ENCODE peak calls at places on chromosomes 4 and X, in five cellular contexts. One of them, this sample, is unnamed.

GRCh38 chr4:71147261-71147660 is 153.8 kb downstream of the DCK start:
- DNase-seq in esophagus squamous epithelium: no peak
- DNase-seq in tibial nerve: no peak
- DNase-seq in uterus: no peak
- DNase-seq in breast epithelium: no peak
- DNase-seq in this sample: no peak

GRCh38 chr4:151325320-151326246 is at the start of gene SH3D19:
- DNase-seq in esophagus squamous epithelium: no peak
- DNase-seq in breast epithelium: peak; percentile 69
- DNase-seq in uterus: peak; percentile 77
- DNase-seq in tibial nerve: peak; percentile 55
- DNase-seq in this sample: peak; percentile 49

GRCh38 chr4:73777612-73778011 is 37.2 kb downstream of the CXCL8 start:
- DNase-seq in tibial nerve: no peak
- DNase-seq in uterus: no peak
- DNase-seq in esophagus squamous epithelium: no peak
- DNase-seq in breast epithelium: no peak
- DNase-seq in this sample: no peak

GRCh38 chrX:100643943-100644587 is at the start of gene SRPX2:
- DNase-seq in esophagus squamous epithelium: no peak
- DNase-seq in uterus: peak; percentile 74
- DNase-seq in breast epithelium: peak; percentile 32
- DNase-seq in tibial nerve: peak; percentile 60
- DNase-seq in this sample: peak; percentile 33

GRCh38 chrX:43974076-43974475 is 886 bp upstream of the NDP start:
- DNase-seq in tibial nerve: no peak
- DNase-seq in esophagus squamous epithelium: no peak
- DNase-seq in breast epithelium: no peak
- DNase-seq in uterus: no peak
- DNase-seq in this sample: no peak

GRCh38 chr4:152265149-152265621 is 270.7 kb downstream of the FBXW7 start:
- DNase-seq in esophagus squamous epithelium: no peak
- DNase-seq in uterus: no peak
- DNase-seq in tibial nerve: no peak
- DNase-seq in breast epithelium: no peak
- DNase-seq in this sample: peak; percentile 20

GRCh38 chrX:47515941-47516649 is 33.1 kb upstream of the ZNF41 start:
- DNase-seq in esophagus squamous epithelium: no peak
- DNase-seq in uterus: no peak
- DNase-seq in breast epithelium: no peak
- DNase-seq in tibial nerve: no peak
- DNase-seq in this sample: no peak

GRCh38 chr4:11634283-11634682 is 205.6 kb upstream of the HS3ST1 start:
- DNase-seq in tibial nerve: no peak
- DNase-seq in esophagus squamous epithelium: no peak
- DNase-seq in breast epithelium: no peak
- DNase-seq in uterus: no peak
- DNase-seq in this sample: no peak

GRCh38 chrX:9888953-9889470 is 78.1 kb upstream of the CLDN34 start:
- DNase-seq in breast epithelium: no peak
- DNase-seq in tibial nerve: no peak
- DNase-seq in uterus: no peak
- DNase-seq in esophagus squamous epithelium: no peak
- DNase-seq in this sample: no peak

DNA sequence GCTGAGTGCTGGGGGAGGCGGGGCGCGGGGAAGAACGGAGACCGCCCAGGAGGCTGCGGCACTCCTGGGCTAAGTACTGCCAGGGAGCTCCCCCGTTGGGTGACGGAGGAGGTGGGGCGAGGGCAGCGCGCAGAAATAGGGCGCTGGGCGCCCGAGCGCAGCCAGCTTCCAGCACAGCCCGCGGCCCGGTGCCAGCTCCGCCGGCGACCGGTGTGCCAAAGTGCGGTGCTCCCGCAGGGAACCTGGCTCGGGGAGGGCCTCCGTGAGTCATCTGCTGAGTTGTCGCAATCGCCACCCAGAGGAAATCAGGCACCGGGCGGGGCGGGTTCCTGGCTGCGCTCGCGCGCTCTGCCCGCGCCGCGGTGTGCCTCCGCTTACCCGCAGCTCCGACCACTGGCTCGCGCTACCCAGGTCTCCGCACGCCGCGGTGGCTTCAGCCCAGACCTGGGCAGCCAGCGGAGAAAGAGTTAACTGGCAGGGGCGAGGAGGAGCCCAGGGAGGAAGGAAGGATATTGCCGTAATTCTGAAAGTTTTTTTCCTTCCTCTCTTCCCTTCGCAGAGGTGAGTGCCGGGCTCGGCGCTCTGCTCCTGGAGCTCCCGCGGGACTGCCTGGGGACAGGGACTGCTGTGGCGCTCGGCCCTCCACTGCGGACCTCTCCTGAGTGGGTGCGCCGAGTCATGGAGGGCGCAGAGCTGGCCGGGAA is at the start of gene GPAT3:
- DNase-seq in uterus: peak; percentile 75
- DNase-seq in tibial nerve: peak; percentile 62
- DNase-seq in breast epithelium: peak; percentile 75
- DNase-seq in esophagus squamous epithelium: no peak
- DNase-seq in this sample: peak; percentile 54
- TF ChIP-seq POLR2A in uterus: peak; percentile 33
- TF ChIP-seq POLR2A in tibial nerve: no peak
- TF ChIP-seq POLR2A in breast epithelium: no peak
- TF ChIP-seq POLR2A in esophagus squamous epithelium: no peak
- TF ChIP-seq POLR2A in this sample: no peak

DNA sequence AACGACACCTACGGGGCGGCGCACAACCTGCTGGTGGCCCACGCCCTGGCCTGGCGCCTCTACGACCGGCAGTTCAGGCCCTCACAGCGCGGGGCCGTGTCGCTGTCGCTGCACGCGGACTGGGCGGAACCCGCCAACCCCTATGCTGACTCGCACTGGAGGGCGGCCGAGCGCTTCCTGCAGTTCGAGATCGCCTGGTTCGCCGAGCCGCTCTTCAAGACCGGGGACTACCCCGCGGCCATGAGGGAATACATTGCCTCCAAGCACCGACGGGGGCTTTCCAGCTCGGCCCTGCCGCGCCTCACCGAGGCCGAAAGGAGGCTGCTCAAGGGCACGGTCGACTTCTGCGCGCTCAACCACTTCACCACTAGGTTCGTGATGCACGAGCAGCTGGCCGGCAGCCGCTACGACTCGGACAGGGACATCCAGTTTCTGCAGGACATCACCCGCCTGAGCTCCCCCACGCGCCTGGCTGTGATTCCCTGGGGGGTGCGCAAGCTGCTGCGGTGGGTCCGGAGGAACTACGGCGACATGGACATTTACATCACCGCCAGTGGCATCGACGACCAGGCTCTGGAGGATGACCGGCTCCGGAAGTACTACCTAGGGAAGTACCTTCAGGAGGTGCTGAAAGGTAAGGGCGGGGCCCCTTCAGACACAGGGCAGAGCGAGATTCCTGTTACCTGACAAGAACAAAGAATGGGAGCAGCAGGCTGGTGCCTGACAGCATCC is 11.7 kb downstream of the RPL9 start:
- DNase-seq in uterus: peak; percentile 25
- DNase-seq in breast epithelium: peak; percentile 29
- DNase-seq in tibial nerve: no peak
- DNase-seq in esophagus squamous epithelium: peak; percentile 16
- DNase-seq in this sample: no peak
- TF ChIP-seq POLR2A in uterus: no peak
- TF ChIP-seq POLR2A in breast epithelium: no peak
- TF ChIP-seq POLR2A in tibial nerve: no peak
- TF ChIP-seq POLR2A in esophagus squamous epithelium: no peak
- TF ChIP-seq POLR2A in this sample: no peak

GRCh38 chr4:155376387-155377268 is at the start of gene MAP9:
- DNase-seq in breast epithelium: peak; percentile 82
- DNase-seq in esophagus squamous epithelium: peak; percentile 55
- DNase-seq in uterus: peak; percentile 84
- DNase-seq in tibial nerve: peak; percentile 75
- DNase-seq in this sample: peak; percentile 68
- TF ChIP-seq POLR2A in breast epithelium: no peak
- TF ChIP-seq POLR2A in esophagus squamous epithelium: no peak
- TF ChIP-seq POLR2A in uterus: peak; percentile 13
- TF ChIP-seq POLR2A in tibial nerve: no peak
- TF ChIP-seq POLR2A in this sample: peak; percentile 51

DNA sequence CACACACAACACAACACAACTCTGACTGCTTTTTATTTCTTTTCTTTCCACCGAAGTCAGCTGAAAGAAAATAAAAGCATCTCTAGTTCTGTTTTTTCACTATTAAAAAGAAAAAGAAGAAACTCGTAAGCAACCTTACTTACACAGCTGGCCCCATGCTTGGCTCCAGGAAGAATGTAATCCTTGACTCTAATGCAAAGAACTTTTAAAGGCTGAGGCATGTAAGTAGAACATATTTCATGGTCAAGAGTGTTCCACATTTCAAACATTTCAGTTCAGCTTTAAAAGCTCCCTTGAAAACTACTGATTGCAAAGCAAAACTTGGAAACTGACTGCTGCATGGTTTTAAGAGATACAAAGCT is 648 bp downstream of the GASK1B start:
- DNase-seq in esophagus squamous epithelium: no peak
- DNase-seq in tibial nerve: no peak
- DNase-seq in uterus: no peak
- DNase-seq in breast epithelium: no peak
- DNase-seq in this sample: no peak
- TF ChIP-seq POLR2A in esophagus squamous epithelium: no peak
- TF ChIP-seq POLR2A in tibial nerve: no peak
- TF ChIP-seq POLR2A in uterus: no peak
- TF ChIP-seq POLR2A in breast epithelium: no peak
- TF ChIP-seq POLR2A in this sample: no peak

DNA sequence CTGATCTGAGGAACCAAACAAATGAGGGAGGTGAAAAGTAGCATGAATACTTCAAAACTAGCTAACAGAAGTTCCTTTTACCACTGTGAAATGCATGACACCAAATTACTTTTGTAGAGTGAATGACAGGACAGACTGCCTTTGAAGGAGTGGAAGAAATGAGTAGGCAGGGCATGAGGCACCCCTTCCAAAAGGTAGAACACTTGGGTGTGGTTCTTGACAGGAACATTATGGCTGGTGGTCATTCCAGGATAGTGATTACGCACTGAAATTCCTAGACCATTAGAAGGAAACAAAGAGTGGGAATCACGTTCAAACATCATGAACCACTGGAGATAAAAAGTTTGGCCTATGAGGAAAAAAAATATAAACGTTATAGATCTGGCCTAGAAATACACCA is 4.9 kb downstream of the HUWE1 start:
- DNase-seq in uterus: no peak
- DNase-seq in esophagus squamous epithelium: no peak
- DNase-seq in breast epithelium: no peak
- DNase-seq in tibial nerve: no peak
- DNase-seq in this sample: no peak
- TF ChIP-seq POLR2A in uterus: no peak
- TF ChIP-seq POLR2A in esophagus squamous epithelium: no peak
- TF ChIP-seq POLR2A in breast epithelium: no peak
- TF ChIP-seq POLR2A in tibial nerve: no peak
- TF ChIP-seq POLR2A in this sample: no peak

DNA sequence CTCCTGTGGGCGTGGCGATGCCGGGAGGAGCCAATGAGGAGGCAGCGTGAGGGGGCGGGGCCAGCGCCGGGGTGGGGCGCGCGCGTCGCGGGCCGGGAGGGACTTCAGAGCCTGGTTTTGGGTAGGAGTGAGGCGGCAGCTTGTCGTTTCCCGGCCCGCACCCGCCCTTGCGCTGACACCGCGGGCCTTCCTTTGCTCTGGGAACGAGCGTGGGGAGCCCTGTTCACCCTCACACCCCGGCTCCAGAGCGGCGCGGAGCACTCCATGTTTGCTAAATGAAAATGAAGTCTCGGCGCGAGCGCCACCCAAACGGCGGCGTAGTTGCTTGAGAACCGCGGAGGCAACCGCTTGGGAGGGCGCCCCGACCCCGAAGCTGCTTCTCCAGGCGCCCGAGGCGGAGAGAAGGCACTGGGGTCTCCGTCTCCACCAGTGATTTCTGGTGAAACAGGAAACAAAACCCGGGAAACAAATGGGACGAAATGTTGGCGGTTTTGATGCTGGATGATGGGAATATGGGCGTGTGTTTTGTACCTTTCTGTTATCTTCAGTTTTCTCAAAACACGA is 497 bp upstream of the GRPEL1 start:
- DNase-seq in tibial nerve: no peak
- DNase-seq in uterus: no peak
- DNase-seq in esophagus squamous epithelium: no peak
- DNase-seq in breast epithelium: no peak
- DNase-seq in this sample: no peak
- TF ChIP-seq POLR2A in tibial nerve: no peak
- TF ChIP-seq POLR2A in uterus: peak; percentile 74
- TF ChIP-seq POLR2A in esophagus squamous epithelium: no peak
- TF ChIP-seq POLR2A in breast epithelium: no peak
- TF ChIP-seq POLR2A in this sample: peak; percentile 80

GRCh38 chrX:57289089-57289488 is 2.6 kb downstream of the FAAH2 start:
- DNase-seq in esophagus squamous epithelium: no peak
- DNase-seq in uterus: no peak
- DNase-seq in breast epithelium: no peak
- DNase-seq in tibial nerve: no peak
- DNase-seq in this sample: no peak

GRCh38 chrX:57285001-57285400 is 1.5 kb upstream of the FAAH2 start:
- DNase-seq in uterus: no peak
- DNase-seq in esophagus squamous epithelium: no peak
- DNase-seq in tibial nerve: no peak
- DNase-seq in breast epithelium: no peak
- DNase-seq in this sample: no peak

GRCh38 chrX:57282568-57282967 is 3.9 kb upstream of the FAAH2 start:
- DNase-seq in esophagus squamous epithelium: no peak
- DNase-seq in tibial nerve: no peak
- DNase-seq in uterus: no peak
- DNase-seq in breast epithelium: no peak
- DNase-seq in this sample: no peak

DNA sequence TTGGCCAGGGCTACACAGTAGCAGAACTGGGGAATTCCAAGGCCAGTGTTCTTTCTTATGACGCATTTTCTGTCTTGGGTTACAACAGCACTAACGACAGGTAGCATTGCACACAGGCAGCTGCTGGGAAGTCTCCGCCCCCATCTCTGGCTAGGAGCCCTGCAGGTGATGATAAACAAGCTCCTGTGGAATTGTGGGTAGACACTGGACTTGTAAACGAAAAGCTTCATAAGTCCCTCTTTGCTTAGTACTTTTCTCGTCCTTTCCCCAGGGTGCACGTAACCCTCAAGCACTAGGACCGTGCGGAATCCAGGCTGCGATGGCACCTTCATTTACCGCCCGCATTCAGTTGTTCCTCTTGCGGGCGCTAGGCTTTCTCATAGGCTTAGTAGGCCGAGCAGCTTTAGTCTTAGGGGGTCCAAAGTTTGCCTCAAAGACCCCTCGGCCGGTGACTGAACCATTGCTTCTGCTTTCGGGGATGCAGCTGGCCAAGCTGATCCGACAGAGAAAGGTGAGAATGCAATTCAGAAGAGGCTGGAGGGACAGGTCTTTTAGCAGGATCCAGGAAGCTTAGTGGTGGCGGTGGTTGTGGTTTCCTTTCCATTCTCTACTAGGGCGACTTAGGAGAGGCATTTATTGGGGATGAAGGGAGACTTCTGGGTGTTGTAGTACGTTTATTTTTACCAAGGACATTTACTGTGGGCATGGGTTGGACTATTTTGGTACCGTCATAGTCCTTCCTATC is at the start of gene FAAH2:
- DNase-seq in esophagus squamous epithelium: no peak
- DNase-seq in tibial nerve: no peak
- DNase-seq in breast epithelium: peak; percentile 73
- DNase-seq in uterus: no peak
- DNase-seq in this sample: no peak
- TF ChIP-seq POLR2A in esophagus squamous epithelium: no peak
- TF ChIP-seq POLR2A in tibial nerve: no peak
- TF ChIP-seq POLR2A in breast epithelium: no peak
- TF ChIP-seq POLR2A in uterus: no peak
- TF ChIP-seq POLR2A in this sample: no peak

This sample was measured in H54.